ENCODE peak calls at places on chromosome 18, in seven cellular contexts. One of them, this sample, is unnamed.

GRCh38 chr18:68965817-68966216 is 167.9 kb downstream of the CCDC102B start:
- DNase-seq in left lung: no peak
- DNase-seq in heart left ventricle: no peak
- DNase-seq in CD4-positive, alpha-beta memory T cell: no peak
- DNase-seq in CD8-positive, alpha-beta T cell: no peak
- DNase-seq in CD8-positive, alpha-beta memory T cell: no peak
- DNase-seq in endodermal cell: no peak
- DNase-seq in this sample: no peak

GRCh38 chr18:62729487-62730386 is 14.4 kb downstream of the PHLPP1 start:
- DNase-seq in heart left ventricle: no peak
- DNase-seq in CD4-positive, alpha-beta memory T cell: no peak
- DNase-seq in CD8-positive, alpha-beta T cell: no peak
- DNase-seq in endodermal cell: no peak
- DNase-seq in CD8-positive, alpha-beta memory T cell: no peak
- DNase-seq in left lung: no peak
- DNase-seq in this sample: no peak

GRCh38 chr18:79495591-79496071 is 99.9 kb downstream of the NFATC1 start:
- DNase-seq in CD8-positive, alpha-beta T cell: no peak
- DNase-seq in CD4-positive, alpha-beta memory T cell: no peak
- DNase-seq in endodermal cell: no peak
- DNase-seq in CD8-positive, alpha-beta memory T cell: no peak
- DNase-seq in left lung: peak; percentile 10
- DNase-seq in heart left ventricle: no peak
- DNase-seq in this sample: no peak

GRCh38 chr18:69257861-69258458 is 142.7 kb upstream of the DOK6 start:
- DNase-seq in CD8-positive, alpha-beta memory T cell: no peak
- DNase-seq in CD4-positive, alpha-beta memory T cell: no peak
- DNase-seq in endodermal cell: no peak
- DNase-seq in left lung: no peak
- DNase-seq in heart left ventricle: no peak
- DNase-seq in CD8-positive, alpha-beta T cell: no peak
- DNase-seq in this sample: no peak

GRCh38 chr18:75784413-75784812 is 356.9 kb upstream of the SMIM21 start:
- DNase-seq in endodermal cell: no peak
- DNase-seq in CD4-positive, alpha-beta memory T cell: no peak
- DNase-seq in CD8-positive, alpha-beta T cell: no peak
- DNase-seq in CD8-positive, alpha-beta memory T cell: no peak
- DNase-seq in left lung: no peak
- DNase-seq in heart left ventricle: no peak
- DNase-seq in this sample: no peak

GRCh38 chr18:78021196-78021595 is 771.5 kb downstream of the GALR1 start:
- DNase-seq in CD4-positive, alpha-beta memory T cell: no peak
- DNase-seq in heart left ventricle: no peak
- DNase-seq in left lung: no peak
- DNase-seq in endodermal cell: peak; percentile 65
- DNase-seq in CD8-positive, alpha-beta T cell: no peak
- DNase-seq in CD8-positive, alpha-beta memory T cell: no peak
- DNase-seq in this sample: no peak

GRCh38 chr18:63725682-63726480 is 23.1 kb downstream of the SERPINB11 start:
- DNase-seq in CD4-positive, alpha-beta memory T cell: no peak
- DNase-seq in heart left ventricle: no peak
- DNase-seq in left lung: no peak
- DNase-seq in CD8-positive, alpha-beta memory T cell: no peak
- DNase-seq in endodermal cell: peak; percentile 57
- DNase-seq in CD8-positive, alpha-beta T cell: no peak
- DNase-seq in this sample: no peak

GRCh38 chr18:75211721-75212625 is 1.4 kb downstream of the TSHZ1 start:
- DNase-seq in endodermal cell: peak; percentile 86
- DNase-seq in CD4-positive, alpha-beta memory T cell: peak; percentile 22
- DNase-seq in CD8-positive, alpha-beta T cell: no peak
- DNase-seq in CD8-positive, alpha-beta memory T cell: peak; percentile 37
- DNase-seq in heart left ventricle: peak; percentile 63
- DNase-seq in left lung: peak; percentile 67
- DNase-seq in this sample: peak; percentile 60

GRCh38 chr18:379665-380356 is 112.0 kb upstream of the THOC1 start:
- DNase-seq in heart left ventricle: peak; percentile 51
- DNase-seq in endodermal cell: no peak
- DNase-seq in left lung: peak; percentile 75
- DNase-seq in CD8-positive, alpha-beta memory T cell: no peak
- DNase-seq in CD8-positive, alpha-beta T cell: no peak
- DNase-seq in CD4-positive, alpha-beta memory T cell: no peak
- DNase-seq in this sample: no peak

GRCh38 chr18:79513381-79514081 is 117.8 kb downstream of the NFATC1 start:
- DNase-seq in CD8-positive, alpha-beta T cell: no peak
- DNase-seq in endodermal cell: peak; percentile 23
- DNase-seq in CD8-positive, alpha-beta memory T cell: no peak
- DNase-seq in heart left ventricle: no peak
- DNase-seq in left lung: peak; percentile 30
- DNase-seq in CD4-positive, alpha-beta memory T cell: no peak
- DNase-seq in this sample: no peak

GRCh38 chr18:22434973-22435608 is 17.4 kb upstream of the CTAGE1 start:
- DNase-seq in left lung: no peak
- DNase-seq in endodermal cell: no peak
- DNase-seq in CD4-positive, alpha-beta memory T cell: no peak
- DNase-seq in CD8-positive, alpha-beta T cell: no peak
- DNase-seq in heart left ventricle: no peak
- DNase-seq in CD8-positive, alpha-beta memory T cell: no peak
- DNase-seq in this sample: no peak

GRCh38 chr18:785242-785641 is 26.8 kb downstream of the YES1 start:
- DNase-seq in CD8-positive, alpha-beta memory T cell: no peak
- DNase-seq in CD8-positive, alpha-beta T cell: no peak
- DNase-seq in heart left ventricle: no peak
- DNase-seq in left lung: no peak
- DNase-seq in CD4-positive, alpha-beta memory T cell: no peak
- DNase-seq in endodermal cell: no peak
- DNase-seq in this sample: no peak

GRCh38 chr18:46849007-46849406 is 68.3 kb downstream of the PIAS2 start:
- DNase-seq in CD8-positive, alpha-beta T cell: no peak
- DNase-seq in endodermal cell: no peak
- DNase-seq in CD8-positive, alpha-beta memory T cell: no peak
- DNase-seq in left lung: no peak
- DNase-seq in CD4-positive, alpha-beta memory T cell: no peak
- DNase-seq in heart left ventricle: no peak
- DNase-seq in this sample: no peak

GRCh38 chr18:63131944-63132818 is 187.4 kb downstream of the BCL2 start:
- DNase-seq in CD8-positive, alpha-beta memory T cell: no peak
- DNase-seq in CD8-positive, alpha-beta T cell: no peak
- DNase-seq in endodermal cell: no peak
- DNase-seq in left lung: no peak
- DNase-seq in heart left ventricle: no peak
- DNase-seq in CD4-positive, alpha-beta memory T cell: no peak
- DNase-seq in this sample: peak; percentile 63

GRCh38 chr18:65941482-65941881 is 190.7 kb downstream of the CDH7 start:
- DNase-seq in left lung: no peak
- DNase-seq in heart left ventricle: no peak
- DNase-seq in CD8-positive, alpha-beta memory T cell: no peak
- DNase-seq in CD8-positive, alpha-beta T cell: no peak
- DNase-seq in CD4-positive, alpha-beta memory T cell: no peak
- DNase-seq in endodermal cell: no peak
- DNase-seq in this sample: no peak

GRCh38 chr18:59054892-59055291 is 84.8 kb upstream of the SEC11C start:
- DNase-seq in heart left ventricle: no peak
- DNase-seq in CD4-positive, alpha-beta memory T cell: no peak
- DNase-seq in left lung: no peak
- DNase-seq in CD8-positive, alpha-beta T cell: no peak
- DNase-seq in CD8-positive, alpha-beta memory T cell: no peak
- DNase-seq in endodermal cell: no peak
- DNase-seq in this sample: no peak

GRCh38 chr18:57077786-57078552 is 68.9 kb upstream of the BOD1L2 start:
- DNase-seq in CD4-positive, alpha-beta memory T cell: no peak
- DNase-seq in endodermal cell: peak; percentile 58
- DNase-seq in CD8-positive, alpha-beta memory T cell: peak; percentile 57
- DNase-seq in heart left ventricle: no peak
- DNase-seq in left lung: no peak
- DNase-seq in CD8-positive, alpha-beta T cell: peak; percentile 6
- DNase-seq in this sample: no peak

GRCh38 chr18:40608220-40608619 is 1346.8 kb upstream of the PIK3C3 start:
- DNase-seq in CD4-positive, alpha-beta memory T cell: no peak
- DNase-seq in CD8-positive, alpha-beta memory T cell: no peak
- DNase-seq in CD8-positive, alpha-beta T cell: no peak
- DNase-seq in left lung: no peak
- DNase-seq in endodermal cell: no peak
- DNase-seq in heart left ventricle: no peak
- DNase-seq in this sample: no peak

GRCh38 chr18:40607741-40608140 is 1347.3 kb upstream of the PIK3C3 start:
- DNase-seq in CD4-positive, alpha-beta memory T cell: no peak
- DNase-seq in CD8-positive, alpha-beta memory T cell: no peak
- DNase-seq in left lung: no peak
- DNase-seq in CD8-positive, alpha-beta T cell: no peak
- DNase-seq in heart left ventricle: no peak
- DNase-seq in endodermal cell: no peak
- DNase-seq in this sample: no peak

DNA sequence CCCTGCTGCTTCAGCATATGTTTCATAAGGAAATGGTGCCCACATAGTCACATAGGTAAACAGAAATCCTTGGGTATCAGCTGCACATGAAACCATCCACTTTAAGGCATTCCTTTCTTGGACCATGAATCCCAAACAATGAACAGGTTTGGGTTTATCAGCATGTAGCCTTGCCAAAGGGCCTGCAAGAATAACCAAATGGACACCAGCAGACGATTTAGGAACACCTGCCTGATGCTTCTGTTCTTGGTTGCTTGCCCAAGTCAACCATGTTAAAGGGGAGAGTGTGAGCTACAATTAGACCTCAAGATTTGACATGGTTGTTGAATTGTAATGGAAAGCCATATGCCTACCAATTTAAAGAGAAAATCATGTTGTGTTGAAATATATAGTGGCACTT is 1342.7 kb upstream of the PIK3C3 start:
- DNase-seq in CD4-positive, alpha-beta memory T cell: no peak
- DNase-seq in CD8-positive, alpha-beta memory T cell: no peak
- DNase-seq in left lung: no peak
- DNase-seq in endodermal cell: no peak
- DNase-seq in CD8-positive, alpha-beta T cell: no peak
- DNase-seq in heart left ventricle: no peak
- DNase-seq in this sample: no peak
- H3K4me1 ChIP-seq in CD4-positive, alpha-beta memory T cell: no peaks in the 10 kb centered on the region
- H3K4me1 ChIP-seq in CD8-positive, alpha-beta memory T cell: no peaks in the 10 kb centered on the region
- H3K4me1 ChIP-seq in left lung: no peaks in the 10 kb centered on the region
- H3K4me1 ChIP-seq in endodermal cell: no peaks in the 10 kb centered on the region
- H3K4me1 ChIP-seq in CD8-positive, alpha-beta T cell: no peaks in the 10 kb centered on the region
- H3K4me1 ChIP-seq in heart left ventricle: no peaks in the 10 kb centered on the region
- H3K4me1 ChIP-seq in this sample: no peaks in the 10 kb centered on the region

GRCh38 chr18:45686892-45687611 is 36.9 kb upstream of the SLC14A1 start:
- DNase-seq in endodermal cell: peak; percentile 63
- DNase-seq in CD8-positive, alpha-beta T cell: peak; percentile 41
- DNase-seq in heart left ventricle: no peak
- DNase-seq in left lung: no peak
- DNase-seq in CD8-positive, alpha-beta memory T cell: peak; percentile 80
- DNase-seq in CD4-positive, alpha-beta memory T cell: peak; percentile 81
- DNase-seq in this sample: peak; percentile 55
- H3K4me3 ChIP-seq in endodermal cell: no peak overlapping the region
- H3K4me3 ChIP-seq in CD8-positive, alpha-beta T cell: peak overlapping the region; percentile 53
- H3K4me3 ChIP-seq in heart left ventricle: no peak overlapping the region
- H3K4me3 ChIP-seq in left lung: no peak overlapping the region
- H3K4me3 ChIP-seq in CD8-positive, alpha-beta memory T cell: peak overlapping the region; percentile 66
- H3K4me3 ChIP-seq in CD4-positive, alpha-beta memory T cell: peak overlapping the region; percentile 65
- H3K4me3 ChIP-seq in this sample: peak overlapping the region; percentile 24

GRCh38 chr18:48163184-48164095 is 233.0 kb upstream of the SMAD2 start:
- DNase-seq in CD8-positive, alpha-beta T cell: no peak
- DNase-seq in left lung: peak; percentile 13
- DNase-seq in endodermal cell: no peak
- DNase-seq in CD4-positive, alpha-beta memory T cell: no peak
- DNase-seq in heart left ventricle: no peak
- DNase-seq in CD8-positive, alpha-beta memory T cell: no peak
- DNase-seq in this sample: no peak

GRCh38 chr18:48165104-48165866 is 234.8 kb upstream of the SMAD2 start:
- DNase-seq in CD8-positive, alpha-beta T cell: no peak
- DNase-seq in left lung: no peak
- DNase-seq in endodermal cell: no peak
- DNase-seq in heart left ventricle: no peak
- DNase-seq in CD4-positive, alpha-beta memory T cell: no peak
- DNase-seq in CD8-positive, alpha-beta memory T cell: no peak
- DNase-seq in this sample: peak; percentile 51

GRCh38 chr18:48166336-48166875 is 235.9 kb upstream of the SMAD2 start:
- DNase-seq in CD8-positive, alpha-beta T cell: no peak
- DNase-seq in heart left ventricle: no peak
- DNase-seq in CD4-positive, alpha-beta memory T cell: no peak
- DNase-seq in CD8-positive, alpha-beta memory T cell: no peak
- DNase-seq in left lung: no peak
- DNase-seq in endodermal cell: no peak
- DNase-seq in this sample: no peak

GRCh38 chr18:48164096-48164475 is 233.6 kb upstream of the SMAD2 start:
- DNase-seq in endodermal cell: no peak
- DNase-seq in CD8-positive, alpha-beta memory T cell: no peak
- DNase-seq in left lung: no peak
- DNase-seq in heart left ventricle: no peak
- DNase-seq in CD8-positive, alpha-beta T cell: no peak
- DNase-seq in CD4-positive, alpha-beta memory T cell: no peak
- DNase-seq in this sample: no peak

DNA sequence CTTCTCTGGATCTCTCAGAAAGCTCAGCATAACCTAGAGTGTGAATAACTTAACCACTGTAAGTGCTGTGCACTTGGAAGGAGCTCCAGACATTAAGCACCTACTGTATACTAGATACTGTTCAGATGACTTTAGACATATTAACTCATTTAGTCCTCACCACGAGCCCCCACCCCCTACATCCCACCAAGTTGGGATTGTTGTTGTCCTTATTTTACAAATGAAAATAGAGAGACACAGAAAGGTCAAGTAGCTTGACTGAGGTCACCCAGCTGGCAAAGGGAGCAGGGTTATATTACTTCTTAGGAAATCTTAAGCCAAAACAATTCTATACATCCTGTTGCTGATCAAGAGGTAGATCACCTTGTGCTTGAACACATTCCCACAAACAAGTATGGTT is 234.2 kb upstream of the SMAD2 start:
- DNase-seq in endodermal cell: no peak
- DNase-seq in CD4-positive, alpha-beta memory T cell: no peak
- DNase-seq in CD8-positive, alpha-beta memory T cell: no peak
- DNase-seq in left lung: no peak
- DNase-seq in CD8-positive, alpha-beta T cell: no peak
- DNase-seq in heart left ventricle: no peak
- DNase-seq in this sample: no peak
- H3K4me1 ChIP-seq in endodermal cell: peaks cover 12% of the 10 kb centered on the region
- H3K4me1 ChIP-seq in CD4-positive, alpha-beta memory T cell: peaks cover 10% of the 10 kb centered on the region
- H3K4me1 ChIP-seq in CD8-positive, alpha-beta memory T cell: no peaks in the 10 kb centered on the region
- H3K4me1 ChIP-seq in left lung: peaks cover 5% of the 10 kb centered on the region
- H3K4me1 ChIP-seq in CD8-positive, alpha-beta T cell: no peaks in the 10 kb centered on the region
- H3K4me1 ChIP-seq in heart left ventricle: peaks cover 10% of the 10 kb centered on the region
- H3K4me1 ChIP-seq in this sample: peaks cover 8% of the 10 kb centered on the region

GRCh38 chr18:8091042-8091441 is 518.2 kb upstream of the RAB12 start:
- DNase-seq in heart left ventricle: no peak
- DNase-seq in CD8-positive, alpha-beta memory T cell: no peak
- DNase-seq in CD8-positive, alpha-beta T cell: no peak
- DNase-seq in CD4-positive, alpha-beta memory T cell: no peak
- DNase-seq in left lung: no peak
- DNase-seq in endodermal cell: no peak
- DNase-seq in this sample: no peak

GRCh38 chr18:8084160-8084559 is 517.0 kb downstream of the PTPRM start:
- DNase-seq in CD8-positive, alpha-beta memory T cell: no peak
- DNase-seq in heart left ventricle: peak; percentile 40
- DNase-seq in CD8-positive, alpha-beta T cell: no peak
- DNase-seq in endodermal cell: peak; percentile 90
- DNase-seq in left lung: no peak
- DNase-seq in CD4-positive, alpha-beta memory T cell: no peak
- DNase-seq in this sample: peak; percentile 12

DNA sequence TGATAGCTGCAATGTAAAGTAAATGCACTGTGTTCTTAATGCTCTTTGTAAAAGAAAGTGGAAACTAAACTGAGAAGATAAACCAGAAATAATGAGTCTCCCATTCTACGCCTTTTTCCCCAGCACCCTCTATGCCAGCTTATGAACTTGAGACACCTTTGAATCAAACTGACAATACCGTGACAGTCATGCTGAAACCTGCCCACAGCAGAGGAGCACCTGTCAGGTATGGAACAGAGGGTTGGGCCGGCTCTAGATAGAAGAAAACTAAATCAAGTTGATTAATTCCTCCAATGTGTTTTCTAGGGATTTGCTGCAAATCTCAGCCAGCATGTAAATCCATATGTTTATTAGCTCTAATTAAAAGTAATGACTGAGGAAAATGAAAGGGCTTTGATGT is 520.6 kb upstream of the RAB12 start:
- DNase-seq in CD8-positive, alpha-beta T cell: no peak
- DNase-seq in heart left ventricle: no peak
- DNase-seq in CD8-positive, alpha-beta memory T cell: no peak
- DNase-seq in CD4-positive, alpha-beta memory T cell: no peak
- DNase-seq in endodermal cell: no peak
- DNase-seq in left lung: no peak
- DNase-seq in this sample: peak; percentile 3
- H3K4me3 ChIP-seq in CD8-positive, alpha-beta T cell: no peak overlapping the region
- H3K4me3 ChIP-seq in heart left ventricle: no peak overlapping the region
- H3K4me3 ChIP-seq in CD8-positive, alpha-beta memory T cell: no peak overlapping the region
- H3K4me3 ChIP-seq in CD4-positive, alpha-beta memory T cell: no peak overlapping the region
- H3K4me3 ChIP-seq in endodermal cell: no peak overlapping the region
- H3K4me3 ChIP-seq in left lung: no peak overlapping the region
- H3K4me3 ChIP-seq in this sample: no peak overlapping the region

This sample was measured in small intestine.